ENCODE peak calls at places on chromosomes 11 and 22, in ten cellular contexts. L is fibroblast of the conjunctiva; S is T-helper 9 cell; N is amygdala; Y is activated CD8-positive, alpha-beta memory T cell treated with anti-CD3 and anti-CD28 coated beads for 24 hours; G is Caki2; C is activated CD4-positive, alpha-beta T cell treated with anti-CD3 and anti-CD28 coated beads, Interleukin-2, amount 50 U/mL, for 48 hours; B is T-helper 1 cell; J is right lobe of liver; V is HuH-7.5. F is an unnamed sample.

GRCh38 chr11:16611395-16612233 is 126.8 kb upstream of the C11orf58 start:
- DNase-seq in L (no peak), S (no peak), N (no peak), Y (no peak), G (no peak), C (no peak), B (no peak), J (no peak), V (peak), F (no peak)

GRCh38 chr11:19979519-19979845 is 180.8 kb downstream of the DBX1 start:
- DNase-seq in L (no peak), S (no peak), N (no peak), Y (no peak), G (peak), C (no peak), B (no peak), J (no peak), V (no peak), F (no peak)

GRCh38 chr11:95923730-95924413 is at the start of gene MTMR2:
- DNase-seq in L (peak), S (peak), N (peak), Y (peak), G (peak), C (peak), B (peak), J (peak), V (peak), F (peak)

GRCh38 chr11:25587496-25587895 is 744.4 kb upstream of the ANO3 start:
- DNase-seq in L (no peak), S (no peak), N (no peak), Y (no peak), G (no peak), C (no peak), B (no peak), J (no peak), V (no peak), F (no peak)

GRCh38 chr11:9756878-9757277 is 93.0 kb downstream of the SWAP70 start:
- DNase-seq in L (no peak), S (no peak), N (no peak), Y (no peak), G (no peak), C (no peak), B (no peak), J (no peak), V (no peak), F (no peak)

GRCh38 chr11:35615911-35616900 is 2.1 kb upstream of the FJX1 start:
- DNase-seq in L (peak), S (no peak), N (no peak), Y (no peak), G (peak), C (no peak), B (no peak), J (no peak), V (peak), F (no peak)

GRCh38 chr11:83070878-83071640 is 638 bp downstream of the RAB30 start:
- DNase-seq in L (no peak), S (no peak), N (no peak), Y (peak), G (peak), C (peak), B (no peak), J (peak), V (no peak), F (no peak)

GRCh38 chr11:2825886-2826678 is 59.5 kb downstream of the CDKN1C start:
- DNase-seq in L (peak), S (no peak), N (no peak), Y (no peak), G (no peak), C (no peak), B (no peak), J (no peak), V (peak), F (no peak)

GRCh38 chr11:130209128-130209932 is 49.7 kb downstream of the ST14 start:
- DNase-seq in L (no peak), S (no peak), N (no peak), Y (peak), G (no peak), C (no peak), B (no peak), J (no peak), V (no peak), F (no peak)

GRCh38 chr11:1178201-1178885 is 20.6 kb downstream of the MUC5AC start:
- DNase-seq in L (no peak), S (no peak), N (no peak), Y (no peak), G (no peak), C (no peak), B (no peak), J (peak), V (no peak), F (no peak)

GRCh38 chr11:86118201-86118600 is 49.3 kb upstream of the PICALM start:
- DNase-seq in L (no peak), S (no peak), N (no peak), Y (no peak), G (no peak), C (no peak), B (no peak), J (no peak), V (no peak), F (no peak)

GRCh38 chr11:15819679-15820286 is 536.6 kb downstream of the SOX6 start:
- DNase-seq in L (peak), S (peak), N (no peak), Y (peak), G (no peak), C (peak), B (no peak), J (peak), V (peak), F (peak)

GRCh38 chr11:17722000-17722643 is 2.8 kb downstream of the MYOD1 start:
- DNase-seq in L (no peak), S (no peak), N (no peak), Y (no peak), G (no peak), C (no peak), B (no peak), J (peak), V (peak), F (no peak)

GRCh38 chr11:44466531-44467179 is 98.8 kb upstream of the CD82 start:
- DNase-seq in L (no peak), S (no peak), N (no peak), Y (no peak), G (no peak), C (no peak), B (no peak), J (no peak), V (no peak), F (no peak)

GRCh38 chr11:45079943-45080719 is 66.3 kb upstream of the PRDM11 start:
- DNase-seq in L (no peak), S (peak), N (no peak), Y (peak), G (no peak), C (peak), B (peak), J (peak), V (no peak), F (peak)

GRCh38 chr22:33803371-33803770 is 116.9 kb downstream of the LARGE1 start:
- DNase-seq in L (no peak), S (no peak), N (no peak), Y (no peak), G (peak), C (no peak), B (no peak), J (no peak), V (no peak), F (no peak)

GRCh38 chr11:61332266-61332822 is 561 bp downstream of the DDB1 start:
- DNase-seq in L (no peak), S (no peak), N (no peak), Y (peak), G (no peak), C (peak), B (no peak), J (no peak), V (peak), F (peak)

GRCh38 chr11:115408036-115408911 is 95.9 kb downstream of the CADM1 start:
- DNase-seq in L (peak), S (no peak), N (no peak), Y (no peak), G (no peak), C (no peak), B (no peak), J (no peak), V (no peak), F (no peak)

GRCh38 chr22:34841321-34841901 is 224.5 kb upstream of the ISX start:
- DNase-seq in L (no peak), S (no peak), N (no peak), Y (no peak), G (no peak), C (no peak), B (no peak), J (no peak), V (no peak), F (no peak)

GRCh38 chr11:11985016-11985715 is 23.3 kb downstream of the DKK3 start:
- DNase-seq in L (no peak), S (no peak), N (no peak), Y (no peak), G (no peak), C (no peak), B (no peak), J (no peak), V (no peak), F (no peak)

GRCh38 chr22:41197808-41198585 is 7.1 kb upstream of the L3MBTL2 start:
- DNase-seq in L (no peak), S (peak), N (no peak), Y (no peak), G (peak), C (peak), B (peak), J (peak), V (peak), F (peak)